ENCODE peak calls at places on chromosomes 7 and 10, in seven cellular contexts. E is K562, Z is HepG2, G is GM12892, Q is SK-N-SH, J is H1, Y is GM12878. L is an unnamed sample.
A peak's percentile ranks its signal among the peaks of the same experiment; 100 is the strongest.

GRCh38 chr7:5549096-5549896 is 125.7 kb upstream of the TNRC18 start:
- DNase-seq in G (no peak), Y (no peak), E (peak; percentile 83), J (no peak), Z (no peak), Q (peak; percentile 48), L (no peak)

GRCh38 chr7:151632750-151633515 is 113.2 kb upstream of the RHEB start:
- DNase-seq in Z (no peak), Q (no peak), E (peak; percentile 62), Y (peak; percentile 77), J (no peak), G (peak; percentile 40), L (peak; percentile 32)

GRCh38 chr7:102994567-102994966 is 80.0 kb downstream of the FBXL13 start:
- DNase-seq in J (no peak), Y (no peak), Q (no peak), E (no peak), G (no peak), Z (no peak), L (no peak)

GRCh38 chr7:2018786-2019692 is 213.7 kb downstream of the MAD1L1 start:
- DNase-seq in Q (peak; percentile 43), Y (no peak), G (no peak), J (no peak), Z (no peak), E (peak; percentile 85), L (no peak)

GRCh38 chr10:71246591-71247143 is 34.3 kb downstream of the UNC5B start:
- DNase-seq in Q (no peak), Z (no peak), J (no peak), G (no peak), Y (no peak), E (no peak), L (no peak)

GRCh38 chr10:104344219-104344618 is 6.0 kb upstream of the ITPRIP start:
- DNase-seq in Q (no peak), E (no peak), Y (no peak), Z (no peak), G (no peak), J (no peak), L (no peak)

GRCh38 chr7:131623154-131623553 is 66.7 kb upstream of the PODXL start:
- DNase-seq in J (no peak), Z (no peak), Y (no peak), G (no peak), E (peak; percentile 57), Q (no peak), L (no peak)

GRCh38 chr7:1693991-1694524 is 24.0 kb downstream of the ELFN1 start:
- DNase-seq in Y (no peak), E (peak; percentile 36), J (no peak), Q (peak; percentile 80), G (no peak), Z (no peak), L (peak; percentile 1)

GRCh38 chr7:133299620-133300019 is 46.7 kb downstream of the EXOC4 start:
- DNase-seq in E (no peak), Y (no peak), G (no peak), Z (no peak), Q (peak; percentile 30), J (no peak), L (no peak)

GRCh38 chr7:518630-519428 is 817 bp downstream of the PDGFA start:
- DNase-seq in J (no peak), Y (no peak), Q (peak; percentile 85), Z (no peak), G (no peak), E (peak; percentile 80), L (no peak)

GRCh38 chr7:155984609-155985405 is 172.5 kb upstream of the SHH start:
- DNase-seq in G (no peak), J (no peak), E (no peak), Y (no peak), Q (no peak), Z (no peak), L (no peak)

GRCh38 chr7:87013136-87013840 is 46.2 kb downstream of the ELAPOR2 start:
- DNase-seq in E (no peak), G (no peak), Z (no peak), Y (no peak), Q (no peak), J (no peak), L (no peak)

GRCh38 chr7:27171636-27172387 is 2.3 kb downstream of the HOXA10 start:
- DNase-seq in Y (no peak), G (no peak), Z (no peak), Q (no peak), E (no peak), J (no peak), L (no peak)

GRCh38 chr10:88245974-88246511 is 337.1 kb downstream of the RNLS start:
- DNase-seq in J (no peak), Q (no peak), Y (no peak), E (no peak), Z (no peak), G (no peak), L (no peak)

GRCh38 chr7:50534690-50535290 is 30.4 kb downstream of the DDC start:
- DNase-seq in Y (no peak), G (no peak), J (no peak), Z (peak; percentile 37), E (peak; percentile 93), Q (peak; percentile 67), L (no peak)

GRCh38 chr7:84712326-84712725 is 474.5 kb downstream of the SEMA3D start:
- DNase-seq in J (no peak), Q (no peak), G (no peak), E (no peak), Y (no peak), Z (no peak), L (no peak)

GRCh38 chr7:95933618-95934017 is 161.3 kb downstream of the DYNC1I1 start:
- DNase-seq in J (no peak), Y (no peak), G (no peak), Q (no peak), E (no peak), Z (no peak), L (no peak)

GRCh38 chr10:95697429-95697828 is 3.7 kb upstream of the TCTN3 start:
- DNase-seq in Z (no peak), E (no peak), Q (no peak), J (no peak), Y (peak; percentile 63), G (no peak), L (no peak)

GRCh38 chr10:124319926-124320391 is 98.8 kb downstream of the OAT start:
- DNase-seq in Q (no peak), E (no peak), Z (peak; percentile 35), J (no peak), Y (no peak), G (no peak), L (no peak)

GRCh38 chr10:101230185-101230917 is 1.1 kb upstream of the LBX1 start:
- DNase-seq in G (no peak), E (no peak), Y (no peak), J (no peak), Z (no peak), Q (peak; percentile 88), L (no peak)

DNA sequence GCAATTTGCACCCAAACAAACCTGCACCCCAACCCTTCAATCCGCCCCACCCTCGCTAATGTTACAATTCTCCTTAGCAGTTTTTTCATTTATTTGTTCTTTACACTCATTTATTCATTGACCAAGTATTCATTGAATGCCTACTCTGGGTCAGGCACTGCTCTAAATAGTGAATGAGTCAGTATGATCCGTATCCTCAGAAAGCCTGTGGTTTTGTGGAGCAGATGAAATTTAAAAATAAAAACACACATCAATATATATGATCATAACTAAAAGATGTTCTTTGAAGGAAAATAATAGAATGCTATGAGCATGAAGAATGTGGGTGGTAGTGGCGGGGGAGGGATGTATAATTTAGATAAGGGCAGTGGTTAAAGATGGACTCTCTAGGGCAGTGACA is 13.3 kb downstream of the IFIT5 start:
- DNase-seq in Y (no peak), J (no peak), E (no peak), G (no peak), Z (no peak), Q (no peak), L (no peak)
- TF ChIP-seq TAF1 in Y (no peak), J (no peak), E (no peak), G (no peak), Z (no peak), Q (no peak), L (no peak)

GRCh38 chr10:97522937-97523336 is 24.2 kb downstream of the UBTD1 start:
- DNase-seq in G (no peak), J (no peak), Z (no peak), Q (no peak), E (no peak), Y (no peak), L (no peak)
- TF ChIP-seq TAF1 in G (no peak), J (no peak), Z (no peak), Q (no peak), E (no peak), Y (no peak), L (no peak)

GRCh38 chr7:83105948-83106347 is 56.7 kb downstream of the PCLO start:
- DNase-seq in Z (no peak), Y (no peak), E (no peak), Q (no peak), G (no peak), J (no peak), L (no peak)

GRCh38 chr7:83109352-83109751 is 53.3 kb downstream of the PCLO start:
- DNase-seq in Q (no peak), J (no peak), Z (no peak), E (no peak), Y (no peak), G (no peak), L (no peak)

GRCh38 chr7:83101540-83101939 is 61.1 kb downstream of the PCLO start:
- DNase-seq in J (no peak), Z (no peak), E (no peak), Y (no peak), Q (no peak), G (no peak), L (no peak)

GRCh38 chr7:83105063-83105462 is 57.6 kb downstream of the PCLO start:
- DNase-seq in J (no peak), Y (no peak), G (no peak), E (no peak), Q (no peak), Z (no peak), L (no peak)
- TF ChIP-seq TAF1 in J (no peak), Y (no peak), G (no peak), E (no peak), Q (no peak), Z (no peak), L (no peak)

GRCh38 chr10:92758594-92758993 is 68.8 kb downstream of the HHEX start:
- DNase-seq in J (no peak), Q (no peak), Z (peak; percentile 25), Y (no peak), E (no peak), G (no peak), L (no peak)

GRCh38 chr10:92757720-92758119 is 68.0 kb downstream of the HHEX start:
- DNase-seq in Q (no peak), Z (no peak), E (peak; percentile 52), J (no peak), G (no peak), Y (no peak), L (no peak)

GRCh38 chr10:92761576-92761975 is 71.8 kb downstream of the HHEX start:
- DNase-seq in Q (no peak), Y (no peak), E (peak; percentile 31), J (no peak), G (no peak), Z (no peak), L (no peak)

GRCh38 chr10:92763634-92764155 is 73.9 kb downstream of the HHEX start:
- DNase-seq in J (no peak), G (no peak), Q (no peak), Z (no peak), E (no peak), Y (no peak), L (no peak)

DNA sequence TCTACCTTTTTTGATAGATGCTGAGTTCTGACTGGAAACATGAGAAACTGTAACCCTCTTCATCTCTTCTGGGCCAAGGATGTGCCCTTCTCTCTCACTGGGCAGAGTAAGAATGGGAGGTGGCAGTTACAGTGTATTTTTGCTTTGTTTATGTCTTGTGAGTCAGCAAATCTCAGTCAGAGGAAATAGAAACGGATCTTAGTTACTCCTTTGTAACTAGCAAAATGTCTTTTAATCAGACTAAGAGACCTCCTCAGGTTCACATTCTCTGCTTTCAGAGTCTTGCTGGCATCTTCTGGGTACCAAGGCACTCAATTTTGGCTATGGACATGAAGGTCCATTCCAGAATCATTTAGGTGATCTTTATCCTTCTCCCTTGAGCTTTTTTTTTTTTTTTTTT is 70.9 kb downstream of the HHEX start:
- DNase-seq in J (no peak), Z (no peak), Q (no peak), G (no peak), E (peak; percentile 31), Y (no peak), L (no peak)
- TF ChIP-seq TAF1 in J (no peak), Z (no peak), Q (no peak), G (no peak), E (no peak), Y (no peak), L (no peak)

L was measured in GM12891.